ENCODE peak calls at places on chromosomes 7 and 10, in four cellular contexts. U is AG08395, I is AG04450, N is posterior vena cava. W is an unnamed sample.

GRCh38 chr10:28533571-28534304 is 820 bp downstream of the WAC start:
- DNase-seq in I (no peak), U (peak; percentile 55), N (peak; percentile 92), W (no peak)

GRCh38 chr10:123007558-123008378 is 827 bp downstream of the IKZF5 start:
- DNase-seq in I (peak; percentile 8), N (no peak), U (peak; percentile 58), W (no peak)

GRCh38 chr7:105245398-105246099 is 143.2 kb downstream of the SRPK2 start:
- DNase-seq in N (no peak), U (no peak), I (no peak), W (no peak)

GRCh38 chr7:130401531-130401930 is 21.2 kb downstream of the CPA1 start:
- DNase-seq in N (no peak), U (no peak), I (no peak), W (no peak)

GRCh38 chr10:132449051-132449825 is 52.2 kb downstream of the PWWP2B start:
- DNase-seq in U (no peak), I (no peak), N (no peak), W (no peak)

GRCh38 chr10:79417266-79417665 is 28.2 kb downstream of the ZCCHC24 start:
- DNase-seq in U (no peak), N (peak; percentile 57), I (no peak), W (no peak)

GRCh38 chr7:33692956-33693355 is 212.4 kb upstream of the BMPER start:
- DNase-seq in N (no peak), U (peak; percentile 83), I (no peak), W (no peak)

GRCh38 chr7:30251708-30252329 is 32.6 kb upstream of the ZNRF2 start:
- DNase-seq in I (no peak), U (no peak), N (no peak), W (no peak)

GRCh38 chr10:27474741-27475140 is 29.4 kb upstream of the RAB18 start:
- DNase-seq in U (peak; percentile 20), N (no peak), I (no peak), W (no peak)

GRCh38 chr7:16936626-16937422 is 55.0 kb upstream of the AGR3 start:
- DNase-seq in N (no peak), I (no peak), U (no peak), W (no peak)

GRCh38 chr10:46326971-46327370 is 40.2 kb downstream of the ANTXRL start:
- DNase-seq in I (no peak), U (no peak), N (no peak), W (no peak)

GRCh38 chr7:116779921-116780320 is 82.5 kb upstream of the CAPZA2 start:
- DNase-seq in U (no peak), N (no peak), I (no peak), W (no peak)

GRCh38 chr7:131122394-131122793 is 205.3 kb upstream of the MKLN1 start:
- DNase-seq in N (no peak), U (no peak), I (no peak), W (no peak)

GRCh38 chr7:43536773-43537172 is 46.1 kb upstream of the STK17A start:
- DNase-seq in I (no peak), N (no peak), U (no peak), W (no peak)

GRCh38 chr10:1652151-1652550 is 85.2 kb downstream of the ADARB2 start:
- DNase-seq in N (peak; percentile 37), U (no peak), I (no peak), W (no peak)

GRCh38 chr10:117312430-117312829 is 62.8 kb downstream of the PDZD8 start:
- DNase-seq in I (no peak), N (no peak), U (no peak), W (no peak)

GRCh38 chr7:36549003-36549402 is 159.3 kb downstream of the ANLN start:
- DNase-seq in N (no peak), U (no peak), I (no peak), W (no peak)